ENCODE peak calls at places on chromosomes 11 and 22, in five cellular contexts. I is prostate gland, V is cardiac muscle cell, E is GM23248, D is PC-3. M is an unnamed sample.

GRCh38 chr11:77201370-77201769 is 73.3 kb downstream of the MYO7A start:
- DNase-seq in I (no peak), V (no peak), E (no peak), D (no peak), M (no peak)

GRCh38 chr11:64568584-64569140 is 22.4 kb upstream of the SLC22A12 start:
- DNase-seq in I (no peak), V (no peak), E (no peak), D (no peak), M (no peak)

GRCh38 chr11:46345131-46345597 is 2.1 kb upstream of the DGKZ start:
- DNase-seq in I (peak; percentile 67), V (no peak), E (no peak), D (no peak), M (peak; percentile 54)

GRCh38 chr11:65298655-65299179 is 15.9 kb upstream of the CDC42EP2 start:
- DNase-seq in I (no peak), V (peak; percentile 81), E (peak; percentile 84), D (no peak), M (no peak)

GRCh38 chr11:131637469-131638175 is 267.2 kb downstream of the NTM start:
- DNase-seq in I (no peak), V (no peak), E (no peak), D (no peak), M (no peak)

GRCh38 chr22:37681001-37681424 is 5.1 kb upstream of the NOL12 start:
- DNase-seq in I (no peak), V (no peak), E (peak; percentile 70), D (peak; percentile 7), M (no peak)

GRCh38 chr22:42553475-42554361 is at the start of gene SERHL2:
- DNase-seq in I (peak; percentile 86), V (peak; percentile 90), E (peak; percentile 93), D (peak; percentile 72), M (peak; percentile 14)

GRCh38 chr11:17898782-17899181 is 114.1 kb downstream of the SERGEF start:
- DNase-seq in I (no peak), V (no peak), E (peak; percentile 12), D (peak; percentile 10), M (no peak)

GRCh38 chr11:107916671-107917241 is 11.5 kb upstream of the RAB39A start:
- DNase-seq in I (no peak), V (peak; percentile 13), E (peak; percentile 40), D (peak; percentile 57), M (no peak)

GRCh38 chr22:43731986-43732385 is 80.1 kb downstream of the EFCAB6 start:
- DNase-seq in I (no peak), V (no peak), E (peak; percentile 27), D (no peak), M (no peak)

GRCh38 chr22:16717699-16718558 is 107.3 kb downstream of the XKR3 start:
- DNase-seq in I (no peak), V (no peak), E (peak; percentile 0), D (no peak), M (no peak)

GRCh38 chr11:18934195-18934808 is 4.9 kb downstream of the MRGPRX1 start:
- DNase-seq in I (no peak), V (no peak), E (no peak), D (no peak), M (no peak)

GRCh38 chr11:123451183-123451907 is 21.3 kb downstream of the GRAMD1B start:
- DNase-seq in I (no peak), V (no peak), E (no peak), D (peak; percentile 44), M (no peak)

GRCh38 chr11:102974552-102975280 is 19.2 kb upstream of the MMP13 start:
- DNase-seq in I (no peak), V (peak; percentile 47), E (peak; percentile 71), D (peak; percentile 93), M (no peak)

GRCh38 chr11:17443926-17444690 is 32.5 kb downstream of the ABCC8 start:
- DNase-seq in I (no peak), V (no peak), E (no peak), D (no peak), M (no peak)

GRCh38 chr11:128342511-128343133 is 244.7 kb downstream of the ETS1 start:
- DNase-seq in I (no peak), V (peak; percentile 65), E (peak; percentile 88), D (peak; percentile 96), M (peak; percentile 58)

GRCh38 chr22:25076281-25076680 is 123.4 kb upstream of the CRYBB3 start:
- DNase-seq in I (no peak), V (no peak), E (no peak), D (no peak), M (no peak)

GRCh38 chr11:3905080-3905953 is 49.9 kb downstream of the STIM1 start:
- DNase-seq in I (no peak), V (peak; percentile 96), E (peak; percentile 84), D (peak; percentile 91), M (peak; percentile 72)

GRCh38 chr22:26648011-26648497 is 9.3 kb upstream of the MIAT start:
- DNase-seq in I (no peak), V (no peak), E (no peak), D (no peak), M (no peak)

GRCh38 chr22:49237279-49237678 is 590.4 kb downstream of the BRD1 start:
- DNase-seq in I (no peak), V (no peak), E (no peak), D (no peak), M (no peak)

GRCh38 chr22:19666663-19667593 is 47.4 kb upstream of the SEPTIN5 start:
- DNase-seq in I (no peak), V (peak; percentile 53), E (peak; percentile 18), D (no peak), M (no peak)
- H3K27ac ChIP-seq in I (no peak overlapping the region), V (no peak overlapping the region), E (no peak overlapping the region), D (no peak overlapping the region), M (no peak overlapping the region)

DNA sequence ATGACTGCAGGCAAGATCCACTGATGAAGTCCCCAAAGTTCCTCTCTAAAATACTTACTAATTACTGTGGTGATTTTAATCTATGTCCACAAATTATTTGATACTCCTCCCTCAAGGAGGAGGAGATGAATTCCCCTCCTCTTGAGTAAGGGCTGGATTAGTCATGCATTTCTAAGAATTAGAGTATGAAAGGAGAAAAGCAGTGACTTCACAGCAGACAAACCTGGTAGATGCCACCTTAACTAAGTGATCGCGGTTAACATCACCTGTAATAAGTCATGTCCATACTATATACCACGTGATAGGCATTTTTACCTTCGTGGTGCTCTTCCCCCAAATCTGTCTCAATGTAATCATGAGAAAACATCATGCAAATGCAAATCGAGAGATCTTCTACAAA is 52.0 kb upstream of the TSPAN18 start:
- DNase-seq in I (no peak), V (no peak), E (peak; percentile 6), D (no peak), M (no peak)
- H3K27ac ChIP-seq in I (no peak overlapping the region), V (no peak overlapping the region), E (no peak overlapping the region), D (no peak overlapping the region), M (no peak overlapping the region)

DNA sequence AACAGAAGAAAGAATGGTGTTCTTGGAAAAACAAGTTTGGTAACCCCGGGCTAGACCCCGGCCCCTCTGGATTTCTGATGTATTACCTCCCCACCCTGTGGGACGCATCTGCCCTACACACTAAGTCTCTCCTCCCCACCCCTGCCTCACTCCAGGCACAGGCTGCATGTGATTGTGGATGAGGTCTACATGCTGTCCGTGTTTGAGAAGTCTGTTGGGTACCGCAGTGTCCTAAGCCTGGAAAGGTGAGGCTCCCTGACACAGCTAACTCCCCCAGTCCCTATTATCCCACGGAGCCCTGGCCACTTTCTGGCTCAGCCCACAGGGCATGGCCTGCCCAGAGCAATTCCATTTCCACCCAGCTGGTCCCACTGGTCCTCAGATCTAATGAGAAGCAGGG is 13.3 kb downstream of the ACCS start:
- DNase-seq in I (no peak), V (no peak), E (no peak), D (no peak), M (no peak)
- H3K27ac ChIP-seq in I (no peak overlapping the region), V (no peak overlapping the region), E (no peak overlapping the region), D (no peak overlapping the region), M (no peak overlapping the region)

DNA sequence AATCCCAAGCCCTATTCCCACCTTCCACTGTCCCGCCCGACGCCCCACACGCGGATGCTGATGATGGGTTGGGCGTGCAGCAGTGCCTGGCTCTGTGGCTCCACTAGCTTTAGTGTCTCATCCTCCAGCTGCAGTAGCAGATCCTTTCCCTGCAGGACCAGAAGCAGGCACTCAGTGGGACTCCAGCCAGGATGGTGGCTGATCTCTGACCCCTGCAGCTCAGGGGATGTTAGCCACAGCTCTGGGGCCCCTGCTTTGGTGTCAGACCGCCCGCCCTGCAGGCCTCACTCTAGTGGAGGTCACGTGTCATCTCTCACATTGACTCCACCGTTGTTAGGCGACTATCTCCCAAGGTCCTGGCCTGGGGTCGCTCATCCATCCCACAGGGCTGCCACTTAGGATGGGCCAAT is 11.8 kb downstream of the SMPD1 start:
- DNase-seq in I (no peak), V (no peak), E (no peak), D (no peak), M (no peak)
- H3K27ac ChIP-seq in I (no peak overlapping the region), V (no peak overlapping the region), E (no peak overlapping the region), D (no peak overlapping the region), M (no peak overlapping the region)

GRCh38 chr11:86624366-86624765 is 48.0 kb downstream of the ME3 start:
- DNase-seq in I (no peak), V (no peak), E (peak; percentile 32), D (no peak), M (no peak)

GRCh38 chr11:86623041-86623621 is 49.3 kb downstream of the ME3 start:
- DNase-seq in I (no peak), V (no peak), E (peak; percentile 52), D (no peak), M (peak; percentile 64)

GRCh38 chr11:86621854-86622253 is 50.6 kb downstream of the ME3 start:
- DNase-seq in I (no peak), V (no peak), E (no peak), D (no peak), M (no peak)

GRCh38 chr11:86625544-86625943 is 46.9 kb downstream of the ME3 start:
- DNase-seq in I (no peak), V (no peak), E (peak; percentile 59), D (no peak), M (no peak)

DNA sequence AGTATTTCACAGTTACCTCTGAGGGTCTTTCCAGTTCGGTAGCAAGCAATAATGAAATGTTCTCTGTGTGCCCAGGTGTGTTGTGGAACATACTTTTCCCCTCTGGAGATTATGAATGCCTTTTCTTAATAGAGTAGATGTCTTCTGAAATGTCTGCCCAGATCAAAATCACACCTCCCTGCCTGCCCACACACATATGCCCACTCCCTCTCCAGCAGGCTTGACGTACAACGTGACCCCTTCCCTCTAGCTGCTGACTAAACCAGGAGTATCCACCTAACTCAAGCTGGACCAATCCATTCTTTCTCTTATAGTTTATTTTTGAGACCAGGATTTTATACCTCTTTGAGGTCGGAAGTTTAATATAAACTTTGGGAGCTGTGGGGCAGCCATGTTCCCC is 48.7 kb downstream of the ME3 start:
- DNase-seq in I (no peak), V (no peak), E (no peak), D (no peak), M (no peak)
- H3K27ac ChIP-seq in I (no peak overlapping the region), V (no peak overlapping the region), E (peak overlapping the region; percentile 71), D (no peak overlapping the region), M (peak overlapping the region; percentile 80)

GRCh38 chr11:44582641-44583352 is 17.3 kb downstream of the CD82 start:
- DNase-seq in I (no peak), V (no peak), E (no peak), D (no peak), M (no peak)
- H3K27ac ChIP-seq in I (no peak overlapping the region), V (no peak overlapping the region), E (no peak overlapping the region), D (no peak overlapping the region), M (no peak overlapping the region)

M was measured in epithelial cell of prostate.